ENCODE peak calls at places on chromosomes 11 and 22, in four cellular contexts. P, F, O and V are unnamed samples.

GRCh38 chr11:61855939-61856730 is 28.0 kb downstream of the FADS2 start:
- DNase-seq in P (no peak), F (no peak), O (no peak), V (no peak)

GRCh38 chr11:111305871-111306270 is 7.5 kb downstream of the POU2AF3 start:
- DNase-seq in P (no peak), F (no peak), O (no peak), V (no peak)

GRCh38 chr11:28969832-28970231 is 861.6 kb downstream of the METTL15 start:
- DNase-seq in P (no peak), F (no peak), O (no peak), V (no peak)

GRCh38 chr11:6992026-6992425 is 28.1 kb downstream of the ZNF214 start:
- DNase-seq in P (no peak), F (no peak), O (no peak), V (no peak)

GRCh38 chr11:110128161-110128560 is 35.0 kb downstream of the ZC3H12C start:
- DNase-seq in P (no peak), F (no peak), O (no peak), V (no peak)

GRCh38 chr22:37021041-37021440 is 1.5 kb downstream of the MPST start:
- DNase-seq in P (no peak), F (no peak), O (no peak), V (no peak)

GRCh38 chr11:113591122-113591521 is 115.0 kb downstream of the TMPRSS5 start:
- DNase-seq in P (no peak), F (no peak), O (no peak), V (no peak)

GRCh38 chr22:28345304-28345703 is 334.3 kb downstream of the TTC28 start:
- DNase-seq in P (no peak), F (no peak), O (no peak), V (no peak)

GRCh38 chr11:18012314-18012905 is 437 bp downstream of the SERGEF start:
- DNase-seq in P (peak), F (peak), O (no peak), V (no peak)

GRCh38 chr11:125072210-125072960 is 9.3 kb downstream of the SLC37A2 start:
- DNase-seq in P (peak), F (no peak), O (peak), V (no peak)

GRCh38 chr22:38657248-38657909 is 941 bp downstream of the CBY1 start:
- DNase-seq in P (peak), F (no peak), O (no peak), V (peak)

GRCh38 chr11:86237267-86237804 is 7.2 kb upstream of the EED start:
- DNase-seq in P (no peak), F (no peak), O (no peak), V (no peak)

GRCh38 chr11:111059726-111060125 is 185.8 kb upstream of the POU2AF2 start:
- DNase-seq in P (no peak), F (no peak), O (no peak), V (no peak)

GRCh38 chr11:64877390-64878222 is 815 bp downstream of the EHD1 start:
- DNase-seq in P (no peak), F (peak), O (no peak), V (no peak)
- TF ChIP-seq RAD21 in P (no peak), F (no peak), O (peak), V (no peak)

GRCh38 chr11:123543796-123544195 is 110.6 kb downstream of the SCN3B start:
- DNase-seq in P (no peak), F (no peak), O (no peak), V (no peak)
- TF ChIP-seq BRCA1 in P (no peak), F (no peak), O (no peak), V (no peak)

GRCh38 chr11:27720277-27720830 is 20.1 kb upstream of the BDNF start:
- DNase-seq in P (no peak), F (peak), O (no peak), V (peak)
- TF ChIP-seq RAD21 in P (no peak), F (no peak), O (no peak), V (peak)

GRCh38 chr11:47944555-47945128 is 35.7 kb upstream of the PTPRJ start:
- DNase-seq in P (no peak), F (no peak), O (no peak), V (no peak)

GRCh38 chr11:47941907-47942558 is 38.3 kb upstream of the PTPRJ start:
- DNase-seq in P (peak), F (no peak), O (no peak), V (no peak)

GRCh38 chr11:47946682-47947575 is 33.4 kb upstream of the PTPRJ start:
- DNase-seq in P (no peak), F (peak), O (no peak), V (no peak)

GRCh38 chr11:47948137-47948536 is 32.2 kb upstream of the PTPRJ start:
- DNase-seq in P (no peak), F (peak), O (no peak), V (no peak)

DNA sequence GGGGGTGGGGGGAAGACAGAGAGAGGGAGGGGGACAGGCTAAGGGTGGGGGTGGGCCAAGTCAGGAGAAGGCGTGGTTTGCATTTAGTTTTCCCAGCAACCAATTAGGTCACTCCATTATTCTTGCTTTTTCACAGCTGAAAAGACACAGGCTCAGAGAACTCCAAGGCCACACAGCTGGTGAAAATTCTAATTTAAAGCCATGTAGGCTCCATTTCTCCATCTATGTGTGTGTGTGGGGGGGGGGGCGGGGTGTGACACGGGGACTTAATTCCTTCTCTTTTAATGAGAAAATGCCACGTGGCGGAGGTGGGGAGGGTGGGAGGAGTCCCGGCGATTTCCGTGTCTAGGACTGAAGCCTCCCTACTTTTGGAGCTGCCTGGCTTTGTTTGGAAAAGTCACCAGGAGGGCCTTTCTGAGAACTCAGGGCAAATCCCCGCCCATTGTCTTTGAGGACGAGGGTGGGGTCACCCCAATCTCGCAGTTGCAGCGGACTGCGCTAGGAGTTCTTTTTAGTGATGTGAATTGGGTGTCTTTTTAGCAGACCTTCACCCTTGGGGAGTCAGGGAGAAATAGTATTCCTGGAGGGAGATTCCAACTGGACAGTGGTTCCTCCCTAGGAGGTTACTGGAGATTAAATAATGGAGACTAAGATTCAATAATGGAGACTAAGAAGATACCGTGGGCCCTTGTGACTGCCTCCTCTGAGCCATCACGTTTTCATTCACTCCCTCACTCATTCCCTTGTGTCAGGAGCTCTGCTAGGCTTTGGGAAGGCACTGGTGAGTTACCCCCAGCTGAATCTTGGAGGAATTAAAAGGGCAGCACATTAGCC is 36.4 kb upstream of the PTPRJ start:
- DNase-seq in P (no peak), F (peak), O (no peak), V (peak)
- TF ChIP-seq BRCA1 in P (no peak), F (no peak), O (no peak), V (no peak)